ENCODE peak calls at places on chromosomes 4 and X, in seven cellular contexts. I is adrenal gland; X is DND-41; P is CD8-positive, alpha-beta T cell; L is cardiac muscle cell; C is tibial artery; M is heart right ventricle. Y is an unnamed sample.

GRCh38 chr4:74428278-74428677 is 16.7 kb upstream of the AREG start:
- DNase-seq in C (no peak), M (no peak), L (peak; percentile 46), X (no peak), I (no peak), P (no peak), Y (no peak)

GRCh38 chrX:7147978-7148824 is at the start of gene PUDP:
- DNase-seq in P (peak; percentile 66), X (peak; percentile 86), L (peak; percentile 82), C (peak; percentile 88), M (peak; percentile 73), I (peak; percentile 85), Y (peak; percentile 94)

GRCh38 chr4:106816501-106816900 is 219.6 kb downstream of the DKK2 start:
- DNase-seq in P (no peak), X (no peak), I (no peak), L (no peak), M (no peak), C (no peak), Y (no peak)

GRCh38 chr4:87058272-87059073 is 123.7 kb downstream of the AFF1 start:
- DNase-seq in L (no peak), I (no peak), M (no peak), C (no peak), X (no peak), P (no peak), Y (no peak)

GRCh38 chrX:13651150-13651549 is 1.8 kb upstream of the TCEANC start:
- DNase-seq in C (no peak), I (no peak), X (no peak), M (no peak), L (no peak), P (no peak), Y (no peak)

GRCh38 chrX:64427787-64428186 is 32.5 kb upstream of the MTMR8 start:
- DNase-seq in L (no peak), C (no peak), X (no peak), P (no peak), M (no peak), I (no peak), Y (no peak)

GRCh38 chr4:168777277-168777965 is 232.6 kb downstream of the CBR4 start:
- DNase-seq in M (no peak), X (no peak), L (no peak), P (no peak), I (no peak), C (no peak), Y (no peak)

GRCh38 chr4:78689700-78690318 is 86.3 kb upstream of the BMP2K start:
- DNase-seq in X (no peak), C (no peak), L (no peak), I (peak; percentile 22), M (no peak), P (no peak), Y (no peak)

GRCh38 chrX:49129427-49129826 is 5.9 kb upstream of the GPKOW start:
- DNase-seq in M (no peak), P (no peak), I (no peak), X (no peak), C (no peak), L (no peak), Y (no peak)

GRCh38 chrX:45743906-45744625 is 543.4 kb upstream of the DIPK2B start:
- DNase-seq in I (no peak), L (no peak), X (no peak), C (no peak), P (no peak), M (no peak), Y (no peak)

GRCh38 chrX:123859409-123859827 is 435 bp upstream of the XIAP start:
- DNase-seq in C (no peak), M (no peak), P (peak; percentile 30), I (no peak), X (no peak), L (no peak), Y (no peak)

GRCh38 chrX:24956828-24957227 is 58.9 kb downstream of the ARX start:
- DNase-seq in M (no peak), I (no peak), C (no peak), P (no peak), X (no peak), L (peak; percentile 2), Y (no peak)

GRCh38 chr4:123477804-123478209 is 81.2 kb downstream of the SPRY1 start:
- DNase-seq in P (peak; percentile 28), M (peak; percentile 27), L (peak; percentile 86), X (peak; percentile 74), C (no peak), I (no peak), Y (peak; percentile 49)

GRCh38 chr4:153159728-153160221 is 44.5 kb upstream of the TRIM2 start:
- DNase-seq in X (no peak), C (no peak), L (peak; percentile 65), M (no peak), P (no peak), I (no peak), Y (no peak)

GRCh38 chrX:102846544-102847236 is 90.4 kb upstream of the RAB40AL start:
- DNase-seq in C (no peak), L (no peak), P (no peak), X (no peak), M (no peak), I (no peak), Y (no peak)

GRCh38 chr4:77156912-77157858 is at the start of gene CCNG2:
- DNase-seq in X (peak; percentile 93), L (peak; percentile 97), C (peak; percentile 94), P (peak; percentile 80), I (peak; percentile 88), M (peak; percentile 90), Y (peak; percentile 63)

GRCh38 chrX:69285881-69286545 is 120.8 kb upstream of the PJA1 start:
- DNase-seq in L (peak; percentile 72), M (peak; percentile 49), P (peak; percentile 33), C (peak; percentile 71), I (peak; percentile 33), X (peak; percentile 55), Y (peak; percentile 40)

GRCh38 chr4:35300996-35301774 is 943.1 kb downstream of the ARAP2 start:
- DNase-seq in P (no peak), L (no peak), M (no peak), I (no peak), X (no peak), C (no peak), Y (no peak)

GRCh38 chr4:102268355-102268754 is 76.9 kb downstream of the SLC39A8 start:
- DNase-seq in I (no peak), M (no peak), L (no peak), C (no peak), P (no peak), X (no peak), Y (no peak)

GRCh38 chr4:102272318-102272717 is 73.0 kb downstream of the SLC39A8 start:
- DNase-seq in L (no peak), X (no peak), M (no peak), P (no peak), I (no peak), C (no peak), Y (no peak)
- H3K4me1 ChIP-seq in L (no peaks in the 10 kb centered on the region), X (no peaks in the 10 kb centered on the region), M (no peaks in the 10 kb centered on the region), P (no peaks in the 10 kb centered on the region), I (no peaks in the 10 kb centered on the region), C (no peaks in the 10 kb centered on the region), Y (no peaks in the 10 kb centered on the region)

GRCh38 chrX:152853986-152854385 is 23.1 kb downstream of the NSDHL start:
- DNase-seq in X (no peak), M (no peak), P (no peak), C (no peak), I (no peak), L (no peak), Y (no peak)
- H3K36me3 ChIP-seq in X (peaks cover 49% of the 10 kb centered on the region), M (peaks cover 6% of the 10 kb centered on the region), P (no peaks in the 10 kb centered on the region), C (peaks cover 24% of the 10 kb centered on the region), I (no peaks in the 10 kb centered on the region), L (peaks cover under 1% of the 10 kb centered on the region), Y (peaks cover 5% of the 10 kb centered on the region)

GRCh38 chr4:158817562-158818370 is 48.9 kb downstream of the FNIP2 start:
- DNase-seq in C (no peak), X (no peak), M (no peak), P (no peak), I (no peak), L (no peak), Y (no peak)

GRCh38 chr4:158814207-158814606 is 45.4 kb downstream of the FNIP2 start:
- DNase-seq in P (no peak), M (no peak), X (no peak), I (no peak), L (no peak), C (no peak), Y (no peak)

GRCh38 chr4:158818595-158818994 is 49.8 kb downstream of the FNIP2 start:
- DNase-seq in C (no peak), X (no peak), L (no peak), P (no peak), M (no peak), I (no peak), Y (no peak)

GRCh38 chr4:158814636-158815035 is 45.8 kb downstream of the FNIP2 start:
- DNase-seq in M (no peak), L (no peak), P (no peak), I (no peak), X (no peak), C (no peak), Y (no peak)

DNA sequence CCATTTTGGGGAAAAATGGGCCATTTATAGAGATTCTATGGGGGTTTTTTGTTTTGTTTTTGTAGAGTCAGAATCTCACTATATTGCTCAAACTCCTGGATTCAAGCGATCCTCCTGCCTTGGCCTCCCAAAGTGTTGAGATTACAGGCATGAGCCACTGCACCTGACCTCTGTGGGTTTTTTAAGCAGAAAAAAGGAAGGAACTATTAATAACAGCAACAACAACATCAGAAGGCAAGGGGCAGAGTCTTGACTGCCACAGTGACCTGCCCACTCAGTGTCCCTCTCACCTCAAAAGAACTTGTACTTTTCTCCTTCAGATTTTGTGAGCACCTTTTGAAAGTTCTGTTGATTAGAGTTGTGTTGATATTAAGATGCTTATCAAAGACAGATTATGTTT is 48.1 kb downstream of the FNIP2 start:
- DNase-seq in X (no peak), P (no peak), I (no peak), C (no peak), M (no peak), L (no peak), Y (no peak)
- H3K4me1 ChIP-seq in X (no peaks in the 10 kb centered on the region), P (peaks cover 3% of the 10 kb centered on the region), I (no peaks in the 10 kb centered on the region), C (peaks cover 43% of the 10 kb centered on the region), M (peaks cover 56% of the 10 kb centered on the region), L (peaks cover 45% of the 10 kb centered on the region), Y (peaks cover 16% of the 10 kb centered on the region)

GRCh38 chr4:25666031-25666630 is 10.5 kb downstream of the SLC34A2 start:
- DNase-seq in X (no peak), L (no peak), M (no peak), I (no peak), P (no peak), C (no peak), Y (no peak)

GRCh38 chr4:25662306-25662705 is 6.7 kb downstream of the SLC34A2 start:
- DNase-seq in C (no peak), M (no peak), P (no peak), X (no peak), L (no peak), I (no peak), Y (no peak)

GRCh38 chr4:25658777-25659176 is 3.1 kb downstream of the SLC34A2 start:
- DNase-seq in L (no peak), M (no peak), I (no peak), P (no peak), X (no peak), C (no peak), Y (no peak)

GRCh38 chr4:25667931-25668557 is 12.4 kb downstream of the SLC34A2 start:
- DNase-seq in X (no peak), I (no peak), L (peak; percentile 50), M (no peak), P (no peak), C (peak; percentile 12), Y (no peak)

DNA sequence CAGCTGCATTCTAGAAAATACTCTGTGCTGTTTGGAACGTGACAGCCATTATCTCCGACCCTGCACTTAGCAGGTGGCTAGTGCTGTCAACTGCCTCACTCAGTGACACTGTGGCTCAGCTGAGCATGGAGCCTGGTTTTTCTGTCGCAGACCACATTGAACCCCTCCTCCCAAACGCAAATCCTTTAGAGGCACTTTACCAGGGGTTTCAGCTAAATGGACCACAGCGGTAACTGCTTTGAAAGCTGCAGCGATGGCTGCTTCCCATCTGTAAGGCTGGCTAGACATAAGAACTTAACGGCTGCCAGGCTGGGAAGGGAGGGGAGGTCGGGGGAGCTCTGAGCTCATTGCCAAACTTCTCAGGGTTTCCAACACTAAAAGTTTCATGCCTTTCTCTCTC is 8.1 kb downstream of the SLC34A2 start:
- DNase-seq in X (no peak), P (no peak), I (no peak), C (no peak), M (no peak), L (peak; percentile 13), Y (no peak)
- H3K36me3 ChIP-seq in X (no peaks in the 10 kb centered on the region), P (no peaks in the 10 kb centered on the region), I (no peaks in the 10 kb centered on the region), C (no peaks in the 10 kb centered on the region), M (no peaks in the 10 kb centered on the region), L (no peaks in the 10 kb centered on the region), Y (no peaks in the 10 kb centered on the region)